ENCODE peak calls at places on chromosomes 5 and 9, in five cellular contexts. One of them, this sample, is unnamed.

GRCh38 chr9:14352549-14352948 is 38.6 kb upstream of the NFIB start:
- DNase-seq in spleen: no peak
- DNase-seq in thyroid gland: no peak
- DNase-seq in adrenal gland: no peak
- DNase-seq in IMR-90: no peak
- DNase-seq in this sample: no peak

GRCh38 chr9:23826120-23826629 is at the start of gene ELAVL2:
- DNase-seq in spleen: peak; percentile 83
- DNase-seq in thyroid gland: peak; percentile 89
- DNase-seq in adrenal gland: peak; percentile 96
- DNase-seq in IMR-90: peak; percentile 81
- DNase-seq in this sample: no peak

GRCh38 chr5:176540956-176541337 is 3.7 kb upstream of the RNF44 start:
- DNase-seq in spleen: no peak
- DNase-seq in thyroid gland: no peak
- DNase-seq in adrenal gland: no peak
- DNase-seq in IMR-90: no peak
- DNase-seq in this sample: no peak

GRCh38 chr9:93258818-93259489 is 75.0 kb downstream of the WNK2 start:
- DNase-seq in spleen: peak; percentile 67
- DNase-seq in thyroid gland: no peak
- DNase-seq in adrenal gland: peak; percentile 6
- DNase-seq in IMR-90: no peak
- DNase-seq in this sample: no peak

GRCh38 chr5:34749431-34749872 is 89.5 kb upstream of the TTC23L start:
- DNase-seq in spleen: no peak
- DNase-seq in thyroid gland: peak; percentile 33
- DNase-seq in adrenal gland: no peak
- DNase-seq in IMR-90: peak; percentile 89
- DNase-seq in this sample: no peak

GRCh38 chr5:91182763-91183162 is 200.4 kb downstream of the ARRDC3 start:
- DNase-seq in spleen: no peak
- DNase-seq in thyroid gland: no peak
- DNase-seq in adrenal gland: no peak
- DNase-seq in IMR-90: no peak
- DNase-seq in this sample: peak; percentile 85

GRCh38 chr5:80967500-80968181 is 7.5 kb downstream of the RASGRF2 start:
- DNase-seq in spleen: no peak
- DNase-seq in thyroid gland: peak; percentile 91
- DNase-seq in adrenal gland: no peak
- DNase-seq in IMR-90: peak; percentile 93
- DNase-seq in this sample: no peak

GRCh38 chr5:29899583-29899982 is 1293.9 kb upstream of the CDH6 start:
- DNase-seq in spleen: no peak
- DNase-seq in thyroid gland: no peak
- DNase-seq in adrenal gland: no peak
- DNase-seq in IMR-90: no peak
- DNase-seq in this sample: no peak

GRCh38 chr9:118751848-118752223 is 617.4 kb downstream of the BRINP1 start:
- DNase-seq in spleen: no peak
- DNase-seq in thyroid gland: no peak
- DNase-seq in adrenal gland: no peak
- DNase-seq in IMR-90: no peak
- DNase-seq in this sample: no peak

GRCh38 chr5:171901764-171902163 is 104.7 kb downstream of the FBXW11 start:
- DNase-seq in spleen: no peak
- DNase-seq in thyroid gland: no peak
- DNase-seq in adrenal gland: no peak
- DNase-seq in IMR-90: no peak
- DNase-seq in this sample: no peak

GRCh38 chr5:10352404-10353240 is 873 bp upstream of the MARCHF6 start:
- DNase-seq in spleen: no peak
- DNase-seq in thyroid gland: peak; percentile 26
- DNase-seq in adrenal gland: peak; percentile 26
- DNase-seq in IMR-90: peak; percentile 52
- DNase-seq in this sample: peak; percentile 97

GRCh38 chr5:134561871-134562296 is 36.4 kb downstream of the JADE2 start:
- DNase-seq in spleen: no peak
- DNase-seq in thyroid gland: no peak
- DNase-seq in adrenal gland: peak; percentile 98
- DNase-seq in IMR-90: peak; percentile 74
- DNase-seq in this sample: peak; percentile 34

GRCh38 chr9:5186416-5187169 is 1.2 kb upstream of the INSL6 start:
- DNase-seq in spleen: no peak
- DNase-seq in thyroid gland: peak; percentile 64
- DNase-seq in adrenal gland: peak; percentile 48
- DNase-seq in IMR-90: peak; percentile 73
- DNase-seq in this sample: peak; percentile 76

GRCh38 chr5:32642276-32643002 is 57.1 kb downstream of the SUB1 start:
- DNase-seq in spleen: no peak
- DNase-seq in thyroid gland: no peak
- DNase-seq in adrenal gland: no peak
- DNase-seq in IMR-90: peak; percentile 61
- DNase-seq in this sample: no peak

GRCh38 chr5:59749782-59750520 is 143.6 kb downstream of the PDE4D start:
- DNase-seq in spleen: no peak
- DNase-seq in thyroid gland: no peak
- DNase-seq in adrenal gland: no peak
- DNase-seq in IMR-90: no peak
- DNase-seq in this sample: no peak

GRCh38 chr5:50445281-50445949 is 4.3 kb upstream of the EMB start:
- DNase-seq in spleen: no peak
- DNase-seq in thyroid gland: no peak
- DNase-seq in adrenal gland: no peak
- DNase-seq in IMR-90: no peak
- DNase-seq in this sample: peak; percentile 70

GRCh38 chr9:133583586-133583985 is 25.6 kb downstream of the FAM163B start:
- DNase-seq in spleen: no peak
- DNase-seq in thyroid gland: no peak
- DNase-seq in adrenal gland: no peak
- DNase-seq in IMR-90: no peak
- DNase-seq in this sample: no peak

GRCh38 chr9:4590430-4591122 is 71.5 kb upstream of the PLPP6 start:
- DNase-seq in spleen: no peak
- DNase-seq in thyroid gland: peak; percentile 45
- DNase-seq in adrenal gland: no peak
- DNase-seq in IMR-90: peak; percentile 57
- DNase-seq in this sample: no peak

GRCh38 chr9:108211576-108211975 is 644.2 kb downstream of the ACTL7B start:
- DNase-seq in spleen: no peak
- DNase-seq in thyroid gland: no peak
- DNase-seq in adrenal gland: no peak
- DNase-seq in IMR-90: no peak
- DNase-seq in this sample: no peak

GRCh38 chr5:124628251-124628650 is 118.2 kb downstream of the ZNF608 start:
- DNase-seq in spleen: no peak
- DNase-seq in thyroid gland: no peak
- DNase-seq in adrenal gland: no peak
- DNase-seq in IMR-90: peak; percentile 42
- DNase-seq in this sample: no peak

GRCh38 chr5:139078345-139078744 is 119.8 kb downstream of the SIL1 start:
- DNase-seq in spleen: no peak
- DNase-seq in thyroid gland: no peak
- DNase-seq in adrenal gland: no peak
- DNase-seq in IMR-90: no peak
- DNase-seq in this sample: peak; percentile 64

GRCh38 chr9:15115702-15116639 is 191.0 kb downstream of the TTC39B start:
- DNase-seq in spleen: no peak
- DNase-seq in thyroid gland: no peak
- DNase-seq in adrenal gland: no peak
- DNase-seq in IMR-90: no peak
- DNase-seq in this sample: no peak

DNA sequence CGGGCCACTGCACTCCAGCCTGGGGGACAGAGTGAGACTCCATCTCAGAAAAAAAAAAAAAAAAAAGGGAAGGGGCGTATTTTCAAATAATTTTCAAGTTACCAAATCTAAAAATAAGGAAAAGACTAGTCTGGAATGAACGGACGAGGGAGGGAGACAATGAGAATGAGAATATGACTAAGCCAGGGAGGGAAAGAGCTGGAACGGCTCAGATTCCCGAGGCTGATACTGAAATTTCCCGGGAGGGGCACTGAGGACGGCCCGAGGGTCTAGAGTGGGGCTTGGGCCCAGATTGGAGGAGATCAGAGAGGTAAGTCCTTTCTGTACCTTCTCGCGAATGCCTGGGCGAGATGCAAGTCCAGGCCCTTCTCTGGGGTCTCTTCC is 3.4 kb upstream of the CCIN start:
- DNase-seq in spleen: no peak
- DNase-seq in thyroid gland: no peak
- DNase-seq in adrenal gland: no peak
- DNase-seq in IMR-90: peak; percentile 45
- DNase-seq in this sample: no peak
- H3K4me3 ChIP-seq in spleen: no peak overlapping the region
- H3K4me3 ChIP-seq in thyroid gland: no peak overlapping the region
- H3K4me3 ChIP-seq in adrenal gland: no peak overlapping the region
- H3K4me3 ChIP-seq in IMR-90: peak overlapping the region; percentile 9
- H3K4me3 ChIP-seq in this sample: no peak overlapping the region

GRCh38 chr5:149636861-149637246 is 55.6 kb downstream of the ARHGEF37 start:
- DNase-seq in spleen: no peak
- DNase-seq in thyroid gland: peak; percentile 22
- DNase-seq in adrenal gland: peak; percentile 45
- DNase-seq in IMR-90: peak; percentile 62
- DNase-seq in this sample: peak; percentile 69

GRCh38 chr5:149640350-149640999 is 59.2 kb downstream of the ARHGEF37 start:
- DNase-seq in spleen: no peak
- DNase-seq in thyroid gland: no peak
- DNase-seq in adrenal gland: no peak
- DNase-seq in IMR-90: no peak
- DNase-seq in this sample: no peak

GRCh38 chr5:149638136-149638535 is 56.8 kb downstream of the ARHGEF37 start:
- DNase-seq in spleen: no peak
- DNase-seq in thyroid gland: no peak
- DNase-seq in adrenal gland: no peak
- DNase-seq in IMR-90: no peak
- DNase-seq in this sample: no peak

GRCh38 chr5:149639718-149640117 is 58.4 kb downstream of the ARHGEF37 start:
- DNase-seq in spleen: no peak
- DNase-seq in thyroid gland: no peak
- DNase-seq in adrenal gland: peak; percentile 73
- DNase-seq in IMR-90: no peak
- DNase-seq in this sample: peak; percentile 44

DNA sequence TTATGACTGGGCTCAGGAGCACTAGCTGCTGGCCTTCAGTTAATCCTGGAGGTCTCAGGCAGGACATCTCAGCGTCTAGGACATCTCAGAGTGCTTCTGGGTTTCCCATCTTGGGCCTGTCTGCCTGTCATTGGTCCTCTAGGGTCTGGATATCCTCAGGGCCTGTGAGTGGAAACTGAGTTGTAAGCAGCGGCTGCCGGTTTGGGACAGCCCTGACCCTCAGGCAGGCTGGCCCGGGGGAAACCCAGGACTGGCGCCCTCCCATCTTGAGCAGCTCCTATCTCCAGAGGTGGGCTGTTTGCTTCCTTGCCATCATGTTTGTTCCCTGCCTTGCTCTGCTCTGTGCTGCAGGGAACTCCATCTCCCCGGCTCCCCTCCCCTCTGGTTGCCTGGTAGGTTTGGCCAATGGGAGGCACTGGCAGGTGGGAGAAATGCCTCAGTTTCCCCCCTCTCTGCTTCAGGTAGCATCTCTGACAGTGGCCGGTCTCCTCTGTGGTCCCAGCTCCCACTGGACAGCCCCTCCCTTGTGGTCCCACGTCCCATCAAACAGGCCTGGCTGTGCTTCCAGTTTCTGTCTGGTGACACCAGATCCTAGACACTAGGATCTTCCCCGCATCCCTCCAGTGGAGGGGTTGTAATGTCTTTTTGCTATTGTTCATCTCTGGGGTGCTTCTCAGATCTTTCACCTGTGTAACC is 57.4 kb downstream of the ARHGEF37 start:
- DNase-seq in spleen: no peak
- DNase-seq in thyroid gland: no peak
- DNase-seq in adrenal gland: no peak
- DNase-seq in IMR-90: no peak
- DNase-seq in this sample: no peak
- TF ChIP-seq CTCF in spleen: no peak
- TF ChIP-seq CTCF in thyroid gland: no peak
- TF ChIP-seq CTCF in adrenal gland: no peak
- TF ChIP-seq CTCF in IMR-90: no peak
- TF ChIP-seq CTCF in this sample: no peak

GRCh38 chr9:99822596-99823391 is 1.1 kb downstream of the NR4A3 start:
- DNase-seq in spleen: peak; percentile 85
- DNase-seq in thyroid gland: peak; percentile 45
- DNase-seq in adrenal gland: peak; percentile 63
- DNase-seq in IMR-90: peak; percentile 51
- DNase-seq in this sample: peak; percentile 56

GRCh38 chr9:99822096-99822595 is 461 bp downstream of the NR4A3 start:
- DNase-seq in spleen: peak; percentile 93
- DNase-seq in thyroid gland: no peak
- DNase-seq in adrenal gland: no peak
- DNase-seq in IMR-90: no peak
- DNase-seq in this sample: peak; percentile 59

GRCh38 chr9:99820330-99821186 is 1.1 kb upstream of the NR4A3 start:
- DNase-seq in spleen: peak; percentile 86
- DNase-seq in thyroid gland: peak; percentile 76
- DNase-seq in adrenal gland: peak; percentile 85
- DNase-seq in IMR-90: peak; percentile 89
- DNase-seq in this sample: peak; percentile 78

GRCh38 chr9:99819484-99820329 is 2.0 kb upstream of the NR4A3 start:
- DNase-seq in spleen: peak; percentile 99
- DNase-seq in thyroid gland: peak; percentile 96
- DNase-seq in adrenal gland: peak; percentile 97
- DNase-seq in IMR-90: peak; percentile 96
- DNase-seq in this sample: peak; percentile 96

DNA sequence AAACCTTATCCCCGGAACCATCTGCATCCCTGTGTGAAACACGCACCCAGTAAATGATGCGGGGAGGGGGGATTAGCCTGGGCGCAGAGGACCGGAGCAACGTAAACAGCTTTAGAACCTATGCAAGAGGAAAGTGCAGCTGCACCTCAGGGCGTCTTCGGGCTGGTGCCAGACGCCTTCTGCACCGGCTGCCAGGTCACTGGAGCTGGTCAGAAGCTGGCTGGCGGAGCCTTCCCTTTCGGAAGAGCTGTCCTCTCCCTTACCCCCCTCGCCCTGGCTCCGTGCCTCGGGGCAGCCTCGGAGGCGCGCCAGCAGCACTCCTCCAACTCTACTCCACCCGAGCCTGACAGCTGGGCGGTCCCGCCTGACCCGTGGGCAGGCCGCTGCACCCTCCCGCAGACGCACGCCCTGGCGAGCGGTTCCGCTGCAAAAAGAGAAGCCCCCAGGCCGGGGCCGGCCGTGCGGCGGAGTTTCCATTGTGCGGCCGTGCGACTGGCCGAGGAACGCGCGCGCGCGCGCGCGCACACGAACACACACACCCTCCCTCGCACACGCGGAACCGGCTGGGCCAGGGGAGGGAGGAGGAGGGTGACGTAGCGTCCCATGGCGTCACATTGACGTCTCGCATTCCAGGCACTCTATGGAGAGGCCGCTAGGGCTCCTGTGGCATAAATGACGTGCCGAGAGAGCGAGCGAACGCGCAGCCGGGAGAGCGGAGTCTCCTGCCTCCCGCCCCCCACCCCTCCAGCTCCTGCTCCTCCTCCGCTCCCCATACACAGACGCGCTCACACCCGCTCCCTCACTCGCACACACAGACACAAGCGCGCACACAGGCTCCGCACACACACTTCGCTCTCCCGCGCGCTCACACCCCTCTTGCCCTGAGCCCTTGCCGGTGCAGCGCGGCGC is at the start of gene NR4A3:
- DNase-seq in spleen: peak; percentile 95
- DNase-seq in thyroid gland: peak; percentile 96
- DNase-seq in adrenal gland: peak; percentile 96
- DNase-seq in IMR-90: peak; percentile 99
- DNase-seq in this sample: peak; percentile 92
- TF ChIP-seq POLR2A in spleen: no peak
- TF ChIP-seq POLR2A in thyroid gland: peak; percentile 78
- TF ChIP-seq POLR2A in adrenal gland: peak; percentile 89
- TF ChIP-seq POLR2A in IMR-90: peak; percentile 97
- TF ChIP-seq POLR2A in this sample: peak; percentile 57

GRCh38 chr5:42948961-42949347 is 91.2 kb downstream of the ANXA2R start:
- DNase-seq in spleen: no peak
- DNase-seq in thyroid gland: no peak
- DNase-seq in adrenal gland: no peak
- DNase-seq in IMR-90: no peak
- DNase-seq in this sample: no peak
- H3K4me3 ChIP-seq in spleen: peak overlapping the region; percentile 44
- H3K4me3 ChIP-seq in thyroid gland: no peak overlapping the region
- H3K4me3 ChIP-seq in adrenal gland: no peak overlapping the region
- H3K4me3 ChIP-seq in IMR-90: peak overlapping the region; percentile 28
- H3K4me3 ChIP-seq in this sample: peak overlapping the region; percentile 66